ENCODE peak calls at places on chromosomes 6 and 20, in six cellular contexts. One of them, this sample, is unnamed. For H3K9me3 and H3K4me1, the result is how much of the 10 kb centered on the place peaks cover.

GRCh38 chr6:51398793-51399192 is 580.1 kb downstream of the TFAP2B start:
- DNase-seq in lower lobe of right lung: no peak
- DNase-seq in IMR-90: no peak
- DNase-seq in fibroblast of lung: no peak
- DNase-seq in A549: no peak
- DNase-seq in heart right ventricle: no peak
- DNase-seq in this sample: no peak

GRCh38 chr6:7921582-7922199 is 11.1 kb upstream of the TXNDC5 start:
- DNase-seq in A549: no peak
- DNase-seq in heart right ventricle: no peak
- DNase-seq in fibroblast of lung: no peak
- DNase-seq in IMR-90: no peak
- DNase-seq in lower lobe of right lung: no peak
- DNase-seq in this sample: peak

GRCh38 chr6:162467679-162468078 is 259.9 kb downstream of the PRKN start:
- DNase-seq in heart right ventricle: peak
- DNase-seq in lower lobe of right lung: no peak
- DNase-seq in A549: no peak
- DNase-seq in IMR-90: no peak
- DNase-seq in fibroblast of lung: no peak
- DNase-seq in this sample: no peak

GRCh38 chr20:10653593-10654288 is 20.1 kb downstream of the JAG1 start:
- DNase-seq in IMR-90: peak
- DNase-seq in lower lobe of right lung: no peak
- DNase-seq in fibroblast of lung: peak
- DNase-seq in heart right ventricle: peak
- DNase-seq in A549: no peak
- DNase-seq in this sample: no peak

GRCh38 chr20:43404880-43405279 is 52.8 kb upstream of the SRSF6 start:
- DNase-seq in lower lobe of right lung: no peak
- DNase-seq in IMR-90: no peak
- DNase-seq in fibroblast of lung: no peak
- DNase-seq in A549: peak
- DNase-seq in heart right ventricle: no peak
- DNase-seq in this sample: no peak

GRCh38 chr6:83071707-83072106 is 4.2 kb downstream of the DOP1A start:
- DNase-seq in heart right ventricle: no peak
- DNase-seq in IMR-90: no peak
- DNase-seq in fibroblast of lung: no peak
- DNase-seq in A549: no peak
- DNase-seq in lower lobe of right lung: no peak
- DNase-seq in this sample: no peak

GRCh38 chr6:162684961-162685360 is 42.6 kb downstream of the PRKN start:
- DNase-seq in lower lobe of right lung: no peak
- DNase-seq in heart right ventricle: no peak
- DNase-seq in fibroblast of lung: no peak
- DNase-seq in A549: no peak
- DNase-seq in IMR-90: no peak
- DNase-seq in this sample: no peak

GRCh38 chr20:63215101-63216040 is 560 bp downstream of the YTHDF1 start:
- DNase-seq in heart right ventricle: no peak
- DNase-seq in fibroblast of lung: peak
- DNase-seq in IMR-90: peak
- DNase-seq in lower lobe of right lung: no peak
- DNase-seq in A549: peak
- DNase-seq in this sample: no peak

GRCh38 chr6:156310701-156311100 is 466.5 kb upstream of the ARID1B start:
- DNase-seq in heart right ventricle: no peak
- DNase-seq in lower lobe of right lung: no peak
- DNase-seq in IMR-90: no peak
- DNase-seq in fibroblast of lung: no peak
- DNase-seq in A549: no peak
- DNase-seq in this sample: no peak

GRCh38 chr20:3797592-3798404 is 1.7 kb downstream of the CDC25B start:
- DNase-seq in IMR-90: peak
- DNase-seq in heart right ventricle: no peak
- DNase-seq in lower lobe of right lung: peak
- DNase-seq in A549: no peak
- DNase-seq in fibroblast of lung: peak
- DNase-seq in this sample: peak

GRCh38 chr6:101294051-101294638 is 99.4 kb upstream of the GRIK2 start:
- DNase-seq in lower lobe of right lung: no peak
- DNase-seq in fibroblast of lung: peak
- DNase-seq in heart right ventricle: no peak
- DNase-seq in A549: no peak
- DNase-seq in IMR-90: no peak
- DNase-seq in this sample: no peak

GRCh38 chr6:64683682-64684081 is 1023.3 kb downstream of the EYS start:
- DNase-seq in A549: no peak
- DNase-seq in lower lobe of right lung: no peak
- DNase-seq in heart right ventricle: peak
- DNase-seq in fibroblast of lung: peak
- DNase-seq in IMR-90: peak
- DNase-seq in this sample: no peak

GRCh38 chr20:39983183-39983582 is 705.9 kb downstream of the MAFB start:
- DNase-seq in IMR-90: no peak
- DNase-seq in heart right ventricle: no peak
- DNase-seq in A549: no peak
- DNase-seq in lower lobe of right lung: no peak
- DNase-seq in fibroblast of lung: no peak
- DNase-seq in this sample: no peak

GRCh38 chr20:3238616-3239025 is 369 bp downstream of the SLC4A11 start:
- DNase-seq in A549: peak
- DNase-seq in IMR-90: no peak
- DNase-seq in heart right ventricle: no peak
- DNase-seq in fibroblast of lung: peak
- DNase-seq in lower lobe of right lung: no peak
- DNase-seq in this sample: no peak

GRCh38 chr20:41532935-41533334 is 85.2 kb downstream of the CHD6 start:
- DNase-seq in A549: no peak
- DNase-seq in fibroblast of lung: no peak
- DNase-seq in heart right ventricle: no peak
- DNase-seq in IMR-90: no peak
- DNase-seq in lower lobe of right lung: no peak
- DNase-seq in this sample: no peak

GRCh38 chr6:57423468-57423867 is 106.0 kb downstream of the PRIM2 start:
- DNase-seq in A549: no peak
- DNase-seq in IMR-90: no peak
- DNase-seq in heart right ventricle: no peak
- DNase-seq in fibroblast of lung: peak
- DNase-seq in lower lobe of right lung: no peak
- DNase-seq in this sample: no peak

GRCh38 chr6:88535296-88535695 is 369.1 kb upstream of the CNR1 start:
- DNase-seq in A549: no peak
- DNase-seq in IMR-90: no peak
- DNase-seq in heart right ventricle: peak
- DNase-seq in lower lobe of right lung: no peak
- DNase-seq in fibroblast of lung: no peak
- DNase-seq in this sample: peak

GRCh38 chr6:75624335-75624734 is 22.7 kb downstream of the SENP6 start:
- DNase-seq in fibroblast of lung: no peak
- DNase-seq in A549: no peak
- DNase-seq in IMR-90: no peak
- DNase-seq in lower lobe of right lung: no peak
- DNase-seq in heart right ventricle: no peak
- DNase-seq in this sample: no peak

GRCh38 chr6:28816909-28817807 is 106.6 kb downstream of the TRIM27 start:
- DNase-seq in fibroblast of lung: peak
- DNase-seq in IMR-90: peak
- DNase-seq in lower lobe of right lung: no peak
- DNase-seq in heart right ventricle: no peak
- DNase-seq in A549: no peak
- DNase-seq in this sample: no peak

GRCh38 chr20:6007529-6008103 is 46.2 kb downstream of the LRRN4 start:
- DNase-seq in IMR-90: no peak
- DNase-seq in lower lobe of right lung: no peak
- DNase-seq in fibroblast of lung: no peak
- DNase-seq in A549: no peak
- DNase-seq in heart right ventricle: no peak
- DNase-seq in this sample: no peak

GRCh38 chr6:142902636-142903053 is 42.3 kb downstream of the HIVEP2 start:
- DNase-seq in lower lobe of right lung: peak
- DNase-seq in heart right ventricle: peak
- DNase-seq in A549: no peak
- DNase-seq in fibroblast of lung: peak
- DNase-seq in IMR-90: peak
- DNase-seq in this sample: no peak

GRCh38 chr20:25496968-25497401 is 88.3 kb downstream of the NINL start:
- DNase-seq in heart right ventricle: no peak
- DNase-seq in IMR-90: peak
- DNase-seq in lower lobe of right lung: no peak
- DNase-seq in fibroblast of lung: peak
- DNase-seq in A549: no peak
- DNase-seq in this sample: no peak

GRCh38 chr6:121732641-121733040 is 297.2 kb downstream of the GJA1 start:
- DNase-seq in lower lobe of right lung: no peak
- DNase-seq in IMR-90: peak
- DNase-seq in fibroblast of lung: peak
- DNase-seq in heart right ventricle: no peak
- DNase-seq in A549: no peak
- DNase-seq in this sample: no peak

GRCh38 chr6:31888281-31889258 is 8.9 kb downstream of the EHMT2 start:
- DNase-seq in lower lobe of right lung: no peak
- DNase-seq in fibroblast of lung: no peak
- DNase-seq in IMR-90: no peak
- DNase-seq in A549: no peak
- DNase-seq in heart right ventricle: no peak
- DNase-seq in this sample: peak

DNA sequence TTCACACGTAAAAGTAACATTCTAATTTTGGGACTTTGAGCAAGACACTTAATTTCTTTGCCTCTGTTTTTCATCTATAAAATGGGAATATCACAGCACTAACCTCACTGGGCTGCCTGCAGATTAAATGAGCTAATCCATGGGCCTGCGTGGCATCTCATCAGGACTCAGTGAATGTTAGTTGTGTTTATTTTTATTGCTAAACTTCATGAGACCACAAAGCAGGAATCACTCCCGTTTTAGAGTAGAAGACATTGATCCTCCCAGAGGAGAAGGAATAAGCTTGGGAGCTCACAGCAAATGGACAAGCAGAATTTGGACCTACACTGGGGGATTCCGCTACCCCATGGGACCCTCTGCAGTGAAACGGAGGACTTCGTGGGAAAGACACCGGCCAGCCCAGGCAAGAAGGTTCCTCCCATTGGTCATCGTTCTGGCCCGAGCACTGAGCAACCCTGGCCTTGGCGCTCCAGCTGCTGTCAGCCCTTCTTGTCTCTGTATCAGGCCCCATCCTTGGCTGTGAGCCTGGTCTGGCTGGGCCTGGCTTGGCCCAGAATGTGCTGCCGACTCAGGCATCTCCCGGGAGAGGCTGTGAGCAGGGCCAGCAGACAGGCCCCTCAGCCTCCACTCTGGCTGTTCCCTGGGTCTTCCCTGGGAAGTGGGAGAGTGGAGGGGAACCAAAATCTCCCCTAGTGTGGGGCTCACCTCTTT is 79.8 kb downstream of the NFATC2 start:
- DNase-seq in fibroblast of lung: peak
- DNase-seq in heart right ventricle: peak
- DNase-seq in A549: no peak
- DNase-seq in lower lobe of right lung: peak
- DNase-seq in IMR-90: peak
- DNase-seq in this sample: no peak
- H3K27ac ChIP-seq in fibroblast of lung: no peak
- H3K27ac ChIP-seq in heart right ventricle: peak
- H3K27ac ChIP-seq in A549: peak
- H3K27ac ChIP-seq in lower lobe of right lung: no peak
- H3K27ac ChIP-seq in IMR-90: peak
- H3K27ac ChIP-seq in this sample: peak

GRCh38 chr6:168011291-168011690 is 13.8 kb downstream of the KIF25 start:
- DNase-seq in heart right ventricle: no peak
- DNase-seq in IMR-90: no peak
- DNase-seq in A549: no peak
- DNase-seq in lower lobe of right lung: no peak
- DNase-seq in fibroblast of lung: no peak
- DNase-seq in this sample: no peak
- H3K9me3 ChIP-seq in heart right ventricle: under half
- H3K9me3 ChIP-seq in IMR-90: under half
- H3K9me3 ChIP-seq in A549: under half
- H3K9me3 ChIP-seq in lower lobe of right lung: under half
- H3K9me3 ChIP-seq in fibroblast of lung: under half
- H3K9me3 ChIP-seq in this sample: under half

GRCh38 chr6:33273129-33273923 is 1.5 kb downstream of the RPS18 start:
- DNase-seq in lower lobe of right lung: no peak
- DNase-seq in heart right ventricle: no peak
- DNase-seq in IMR-90: no peak
- DNase-seq in A549: no peak
- DNase-seq in fibroblast of lung: peak
- DNase-seq in this sample: no peak

GRCh38 chr6:33271098-33271607 is 523 bp downstream of the VPS52 start:
- DNase-seq in IMR-90: no peak
- DNase-seq in fibroblast of lung: no peak
- DNase-seq in A549: no peak
- DNase-seq in lower lobe of right lung: no peak
- DNase-seq in heart right ventricle: no peak
- DNase-seq in this sample: no peak

GRCh38 chr6:33273924-33274902 is 2.3 kb downstream of the RPS18 start:
- DNase-seq in heart right ventricle: no peak
- DNase-seq in lower lobe of right lung: no peak
- DNase-seq in A549: no peak
- DNase-seq in fibroblast of lung: no peak
- DNase-seq in IMR-90: no peak
- DNase-seq in this sample: no peak

GRCh38 chr6:33272358-33273128 is 668 bp downstream of the RPS18 start:
- DNase-seq in A549: no peak
- DNase-seq in fibroblast of lung: no peak
- DNase-seq in IMR-90: no peak
- DNase-seq in heart right ventricle: no peak
- DNase-seq in lower lobe of right lung: no peak
- DNase-seq in this sample: no peak

DNA sequence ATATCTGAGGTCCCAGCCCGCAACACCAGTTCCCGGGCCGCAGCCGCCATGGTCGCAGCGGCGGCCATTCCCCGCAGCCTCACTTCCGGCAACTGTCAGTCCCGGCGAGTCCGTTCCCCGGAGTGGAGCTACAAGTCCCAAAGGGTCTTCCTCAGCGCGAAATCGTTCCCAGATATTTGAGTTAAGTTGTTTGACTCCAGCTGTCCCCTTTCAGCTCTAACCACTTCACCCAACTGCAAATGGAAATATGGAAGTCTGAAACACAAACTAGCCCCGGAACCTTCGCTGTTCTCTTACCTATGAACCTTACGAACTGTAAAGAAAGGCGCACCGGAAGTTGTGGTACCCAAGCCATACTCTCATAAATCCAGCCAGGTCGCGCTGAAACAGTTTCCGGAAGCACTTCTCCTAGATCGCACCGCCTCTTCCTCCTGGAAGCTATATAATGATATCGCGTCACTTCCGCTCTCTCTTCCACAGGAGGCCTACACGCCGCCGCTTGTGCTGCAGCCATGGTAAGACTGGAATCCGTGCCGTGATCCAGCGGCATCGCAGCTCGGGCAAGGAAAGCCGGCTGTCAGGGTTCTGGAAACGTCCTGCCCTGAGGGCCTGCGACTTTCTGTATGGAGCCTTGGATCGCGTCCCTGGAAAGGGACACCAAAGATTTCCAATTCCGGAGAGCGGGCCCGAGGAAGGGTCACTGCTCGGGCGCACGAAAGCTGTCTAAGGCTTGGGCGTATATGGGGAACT is at the start of the genes RPS18 and VPS52:
- DNase-seq in lower lobe of right lung: peak
- DNase-seq in A549: peak
- DNase-seq in fibroblast of lung: peak
- DNase-seq in IMR-90: peak
- DNase-seq in heart right ventricle: peak
- DNase-seq in this sample: no peak
- H3K4me1 ChIP-seq in lower lobe of right lung: half or more
- H3K4me1 ChIP-seq in A549: under half
- H3K4me1 ChIP-seq in fibroblast of lung: under half
- H3K4me1 ChIP-seq in IMR-90: under half
- H3K4me1 ChIP-seq in heart right ventricle: under half
- H3K4me1 ChIP-seq in this sample: half or more

GRCh38 chr6:44232676-44233559 is 9.5 kb downstream of the SLC29A1 start:
- DNase-seq in IMR-90: no peak
- DNase-seq in fibroblast of lung: no peak
- DNase-seq in A549: no peak
- DNase-seq in heart right ventricle: no peak
- DNase-seq in lower lobe of right lung: peak
- DNase-seq in this sample: no peak
- H3K27ac ChIP-seq in IMR-90: no peak
- H3K27ac ChIP-seq in fibroblast of lung: no peak
- H3K27ac ChIP-seq in A549: no peak
- H3K27ac ChIP-seq in heart right ventricle: peak
- H3K27ac ChIP-seq in lower lobe of right lung: peak
- H3K27ac ChIP-seq in this sample: peak